ENCODE peak calls at places on chromosome 19, in seven cellular contexts. B, D, Q, S, P, L and W are unnamed samples. For H3K4me1, the result is how much of the 10 kb centered on the place peaks cover.

GRCh38 chr19:47156861-47157454 is 26.3 kb downstream of the SAE1 start:
- DNase-seq in B (no peak), D (no peak), Q (no peak), S (no peak), P (no peak), L (no peak), W (no peak)

GRCh38 chr19:46216612-46217011 is 12.9 kb upstream of the IGFL1 start:
- DNase-seq in B (no peak), D (no peak), Q (no peak), S (no peak), P (no peak), L (no peak), W (no peak)

GRCh38 chr19:33755314-33756020 is 41.2 kb upstream of the KCTD15 start:
- DNase-seq in B (no peak), D (no peak), Q (no peak), S (no peak), P (no peak), L (no peak), W (no peak)

GRCh38 chr19:35816262-35816661 is 3.6 kb upstream of the PRODH2 start:
- DNase-seq in B (no peak), D (no peak), Q (no peak), S (no peak), P (no peak), L (no peak), W (no peak)

GRCh38 chr19:55581828-55582223 is 1.2 kb upstream of the ZNF579 start:
- DNase-seq in B (no peak), D (no peak), Q (no peak), S (no peak), P (no peak), L (no peak), W (no peak)

GRCh38 chr19:2719910-2720776 is 1.0 kb downstream of the DIRAS1 start:
- DNase-seq in B (no peak), D (peak), Q (no peak), S (no peak), P (no peak), L (no peak), W (no peak)

GRCh38 chr19:46784262-46785053 is 3.9 kb downstream of the SLC1A5 start:
- DNase-seq in B (peak), D (peak), Q (peak), S (peak), P (peak), L (peak), W (peak)

GRCh38 chr19:28495046-28495445 is 717.9 kb downstream of the UQCRFS1 start:
- DNase-seq in B (no peak), D (no peak), Q (no peak), S (no peak), P (no peak), L (no peak), W (no peak)

GRCh38 chr19:40414536-40415535 is 1.7 kb upstream of the PRX start:
- DNase-seq in B (peak), D (no peak), Q (no peak), S (no peak), P (no peak), L (no peak), W (no peak)

GRCh38 chr19:13987101-13987890 is 18.8 kb downstream of the RFX1 start:
- DNase-seq in B (no peak), D (no peak), Q (peak), S (no peak), P (no peak), L (peak), W (no peak)

GRCh38 chr19:2455481-2456300 is 1.1 kb downstream of the LMNB2 start:
- DNase-seq in B (peak), D (peak), Q (peak), S (no peak), P (no peak), L (no peak), W (peak)

GRCh38 chr19:56919308-56919995 is 78.9 kb upstream of the PEG3 start:
- DNase-seq in B (no peak), D (peak), Q (no peak), S (no peak), P (no peak), L (no peak), W (no peak)

DNA sequence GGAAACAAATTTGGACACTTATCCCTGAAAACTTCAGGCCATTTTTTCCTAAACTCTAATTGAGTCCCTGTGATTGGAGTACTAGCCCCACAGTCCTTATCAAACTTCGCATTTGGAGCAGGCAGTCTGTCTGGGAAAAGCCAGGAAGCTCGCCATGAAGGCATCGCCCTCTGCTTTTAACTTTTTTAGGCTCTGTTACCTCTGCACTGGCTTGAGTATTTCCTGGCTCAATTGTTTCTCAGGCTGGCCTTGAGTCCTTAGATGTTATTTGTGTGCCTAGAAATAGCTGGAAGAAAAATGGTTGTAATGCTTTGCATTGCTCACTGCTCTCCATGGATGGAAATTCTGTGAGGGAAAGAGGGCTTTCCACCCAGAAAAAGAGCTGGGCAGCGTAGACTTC is 24.2 kb downstream of the ACTN4 start:
- DNase-seq in B (no peak), D (no peak), Q (no peak), S (no peak), P (no peak), L (no peak), W (no peak)
- H3K4me1 ChIP-seq in B (half or more), D (under half), Q (half or more), S (under half), P (under half), L (half or more), W (half or more)

DNA sequence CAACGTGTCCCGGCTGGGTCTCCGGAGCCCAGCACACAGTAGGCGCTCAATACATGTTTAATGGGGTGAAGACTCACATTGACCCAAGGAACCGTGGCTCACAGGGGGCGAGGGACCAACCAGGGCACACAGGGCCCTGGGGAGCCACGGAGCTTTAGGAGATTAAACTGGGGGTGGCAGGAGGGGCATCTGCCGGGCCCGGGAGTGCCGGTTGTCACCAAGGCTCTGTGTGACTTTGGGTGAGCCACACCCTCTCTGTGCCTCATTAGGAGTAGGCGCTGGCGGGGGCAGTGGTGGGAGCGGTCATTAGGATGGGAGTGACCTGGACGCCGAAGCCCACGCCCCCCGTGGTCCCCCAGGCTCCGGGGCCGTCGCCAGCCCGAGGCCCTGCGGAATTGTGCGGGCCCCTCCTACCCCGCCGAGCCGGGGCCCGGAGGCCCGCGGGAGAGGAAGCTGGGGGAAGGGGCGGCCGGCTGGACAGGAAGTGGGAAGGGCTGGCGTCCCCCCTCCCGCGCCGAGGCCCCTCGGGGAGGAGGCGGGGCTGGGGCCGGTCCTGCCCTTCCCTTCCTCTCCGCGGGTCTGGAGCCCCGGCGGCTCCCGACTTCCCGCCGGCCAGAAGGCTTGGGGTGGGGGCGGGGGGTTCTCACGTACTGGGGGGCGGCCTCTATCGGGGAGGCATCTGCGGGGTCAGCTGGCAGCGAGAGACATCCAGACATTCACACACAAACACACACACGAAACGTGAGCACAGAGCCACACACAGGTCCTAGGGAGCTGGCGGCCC is 1.8 kb upstream of the SSBP4 start:
- DNase-seq in B (peak), D (peak), Q (no peak), S (no peak), P (no peak), L (no peak), W (peak)
- H3K4me3 ChIP-seq in B (peak), D (peak), Q (peak), S (peak), P (peak), L (peak), W (peak)

GRCh38 chr19:39126312-39126561 is 651 bp downstream of the PAK4 start:
- DNase-seq in B (no peak), D (no peak), Q (no peak), S (no peak), P (no peak), L (no peak), W (no peak)

GRCh38 chr19:39124136-39124764 is 1.3 kb upstream of the PAK4 start:
- DNase-seq in B (no peak), D (no peak), Q (no peak), S (no peak), P (no peak), L (no peak), W (no peak)

GRCh38 chr19:39126593-39127187 is 1.1 kb downstream of the PAK4 start:
- DNase-seq in B (no peak), D (no peak), Q (peak), S (peak), P (no peak), L (no peak), W (peak)

GRCh38 chr19:39125199-39125553 is 410 bp upstream of the PAK4 start:
- DNase-seq in B (no peak), D (no peak), Q (no peak), S (no peak), P (no peak), L (no peak), W (no peak)

GRCh38 chr19:39125554-39126311 is at the start of gene PAK4:
- DNase-seq in B (peak), D (peak), Q (peak), S (peak), P (peak), L (peak), W (peak)
- TF ChIP-seq POLR2A in B (peak), D (peak), Q (no peak), S (peak), P (peak), L (peak), W (peak)

DNA sequence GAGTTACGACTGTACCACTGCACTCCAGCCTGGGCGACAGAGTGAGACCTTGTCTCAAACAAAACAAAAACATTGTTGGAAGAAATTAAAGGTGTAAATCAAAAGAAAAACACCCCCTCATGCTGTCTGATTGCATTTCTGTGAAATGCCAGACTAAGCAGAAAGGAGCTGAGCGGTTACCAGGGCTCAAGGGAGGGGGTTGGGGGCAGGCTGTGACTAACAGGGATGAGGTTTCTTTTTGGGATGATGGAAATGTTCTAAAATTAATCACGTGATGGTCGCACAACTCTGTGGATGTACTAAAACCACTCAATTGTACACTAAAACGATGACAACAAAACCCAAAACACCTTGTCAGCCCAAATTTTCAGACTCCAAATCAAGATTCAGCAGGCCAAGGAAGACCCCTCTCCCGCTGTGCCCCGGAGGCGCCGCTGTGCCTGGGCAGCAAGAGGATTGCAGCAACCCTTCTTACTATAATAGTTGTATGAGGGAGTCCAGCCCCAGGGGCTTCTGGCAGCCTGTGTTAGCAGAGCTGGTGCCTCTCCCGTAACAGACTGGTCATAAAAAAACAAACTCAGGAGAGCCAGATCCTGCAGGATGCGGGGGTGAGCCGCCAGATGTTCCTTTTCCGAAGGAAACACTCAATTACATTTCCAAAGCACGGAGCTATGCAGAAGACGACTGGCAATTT is 20.9 kb downstream of the CAPS start:
- DNase-seq in B (no peak), D (peak), Q (no peak), S (no peak), P (no peak), L (no peak), W (no peak)
- H3K4me1 ChIP-seq in B (under half), D (under half), Q (under half), S (under half), P (under half), L (under half), W (under half)